ENCODE peak calls at places on chromosomes 1 and 21, in eight cellular contexts. G, W, L, S, Y, Z, K and P are unnamed samples.

GRCh38 chr1:60989745-60990718 is 92.3 kb upstream of the NFIA start:
- DNase-seq in G (no peak), W (peak), L (no peak), S (no peak), Y (no peak), Z (no peak), K (no peak), P (no peak)

GRCh38 chr1:56180806-56181205 is 398.6 kb downstream of the PLPP3 start:
- DNase-seq in G (no peak), W (no peak), L (no peak), S (no peak), Y (no peak), Z (no peak), K (no peak), P (no peak)

GRCh38 chr1:162151900-162152829 is 82.7 kb downstream of the NOS1AP start:
- DNase-seq in G (no peak), W (no peak), L (no peak), S (no peak), Y (peak), Z (no peak), K (peak), P (no peak)

GRCh38 chr1:13965770-13966398 is 265.9 kb downstream of the PRDM2 start:
- DNase-seq in G (peak), W (peak), L (peak), S (no peak), Y (peak), Z (no peak), K (no peak), P (peak)

GRCh38 chr1:3156936-3157335 is 87.9 kb downstream of the PRDM16 start:
- DNase-seq in G (no peak), W (no peak), L (no peak), S (no peak), Y (no peak), Z (no peak), K (no peak), P (no peak)

GRCh38 chr1:158121604-158122254 is 59.0 kb upstream of the CD1D start:
- DNase-seq in G (no peak), W (peak), L (peak), S (no peak), Y (no peak), Z (no peak), K (no peak), P (peak)

GRCh38 chr1:27357281-27358037 is 9.3 kb downstream of the MAP3K6 start:
- DNase-seq in G (peak), W (peak), L (peak), S (no peak), Y (peak), Z (no peak), K (no peak), P (peak)

GRCh38 chr1:159932296-159933285 is 7.3 kb upstream of the TAGLN2 start:
- DNase-seq in G (no peak), W (no peak), L (no peak), S (no peak), Y (no peak), Z (no peak), K (no peak), P (no peak)

GRCh38 chr1:85047472-85048295 is 616 bp downstream of the MCOLN3 start:
- DNase-seq in G (no peak), W (peak), L (peak), S (no peak), Y (no peak), Z (no peak), K (no peak), P (peak)

GRCh38 chr1:10516244-10516643 is 41.5 kb downstream of the PEX14 start:
- DNase-seq in G (no peak), W (no peak), L (no peak), S (no peak), Y (no peak), Z (no peak), K (no peak), P (no peak)

GRCh38 chr1:94286864-94287437 is 49.6 kb upstream of the ARHGAP29 start:
- DNase-seq in G (no peak), W (no peak), L (no peak), S (no peak), Y (peak), Z (no peak), K (no peak), P (no peak)

GRCh38 chr1:40039757-40040510 is 595 bp upstream of the CAP1 start:
- DNase-seq in G (peak), W (peak), L (peak), S (peak), Y (peak), Z (peak), K (peak), P (peak)

GRCh38 chr21:35528109-35529042 is 479.3 kb upstream of the RUNX1 start:
- DNase-seq in G (no peak), W (peak), L (no peak), S (no peak), Y (no peak), Z (no peak), K (no peak), P (peak)

GRCh38 chr1:160224606-160225005 is 19.4 kb downstream of the PEA15 start:
- DNase-seq in G (no peak), W (no peak), L (no peak), S (no peak), Y (no peak), Z (no peak), K (no peak), P (no peak)

GRCh38 chr1:243390315-243390875 is 134.6 kb downstream of the SDCCAG8 start:
- DNase-seq in G (no peak), W (no peak), L (no peak), S (no peak), Y (no peak), Z (no peak), K (no peak), P (no peak)

GRCh38 chr1:80050523-80050922 is 1044.0 kb upstream of the ADGRL4 start:
- DNase-seq in G (no peak), W (no peak), L (no peak), S (no peak), Y (no peak), Z (no peak), K (no peak), P (no peak)

GRCh38 chr1:205536759-205537361 is 32.4 kb downstream of the CDK18 start:
- DNase-seq in G (no peak), W (no peak), L (no peak), S (no peak), Y (peak), Z (no peak), K (no peak), P (peak)

GRCh38 chr21:34511787-34512451 is at the start of gene KCNE1:
- DNase-seq in G (no peak), W (no peak), L (no peak), S (no peak), Y (no peak), Z (no peak), K (no peak), P (no peak)

DNA sequence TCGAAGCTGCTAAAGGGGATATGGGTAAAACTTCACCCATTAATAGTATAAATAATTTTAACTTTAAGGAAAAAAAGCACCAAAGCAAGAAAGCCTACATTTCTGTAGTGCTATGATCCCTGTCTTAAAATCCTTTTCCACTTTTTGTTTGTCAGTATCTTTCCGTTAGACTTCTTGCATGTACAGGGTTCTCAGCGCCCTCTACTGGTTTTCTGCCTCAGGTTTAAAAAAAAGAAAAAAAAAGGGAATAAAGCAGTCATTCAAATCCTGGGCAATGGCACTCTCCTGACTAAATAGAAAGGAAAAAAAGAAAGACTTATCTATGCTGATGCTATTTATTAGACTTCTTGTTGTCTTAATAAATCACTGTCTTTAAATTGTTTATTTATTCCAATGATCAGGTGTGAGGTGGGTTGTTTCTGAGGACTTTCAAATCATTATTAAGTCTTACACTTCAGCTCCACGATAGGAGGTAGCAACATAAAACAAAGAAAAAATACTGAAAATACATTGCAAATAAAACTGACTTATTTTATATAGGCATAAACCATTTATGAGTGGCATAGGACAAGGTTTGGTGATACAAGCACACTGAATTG is 475.4 kb upstream of the NR5A2 start:
- DNase-seq in G (no peak), W (no peak), L (peak), S (no peak), Y (no peak), Z (no peak), K (no peak), P (peak)
- TF ChIP-seq EP300 in G (no peak), W (no peak), L (no peak), S (no peak), Y (no peak), Z (no peak), K (no peak), P (no peak)

GRCh38 chr1:2134232-2134603 is 60.4 kb downstream of the FAAP20 start:
- DNase-seq in G (no peak), W (no peak), L (no peak), S (no peak), Y (no peak), Z (no peak), K (no peak), P (no peak)

GRCh38 chr1:2135866-2136265 is 58.7 kb downstream of the FAAP20 start:
- DNase-seq in G (no peak), W (no peak), L (no peak), S (no peak), Y (no peak), Z (no peak), K (no peak), P (no peak)

GRCh38 chr1:2136386-2136821 is 58.2 kb downstream of the FAAP20 start:
- DNase-seq in G (no peak), W (no peak), L (no peak), S (no peak), Y (no peak), Z (no peak), K (no peak), P (no peak)

GRCh38 chr1:2134604-2135307 is 59.8 kb downstream of the FAAP20 start:
- DNase-seq in G (no peak), W (peak), L (no peak), S (no peak), Y (no peak), Z (no peak), K (no peak), P (no peak)

DNA sequence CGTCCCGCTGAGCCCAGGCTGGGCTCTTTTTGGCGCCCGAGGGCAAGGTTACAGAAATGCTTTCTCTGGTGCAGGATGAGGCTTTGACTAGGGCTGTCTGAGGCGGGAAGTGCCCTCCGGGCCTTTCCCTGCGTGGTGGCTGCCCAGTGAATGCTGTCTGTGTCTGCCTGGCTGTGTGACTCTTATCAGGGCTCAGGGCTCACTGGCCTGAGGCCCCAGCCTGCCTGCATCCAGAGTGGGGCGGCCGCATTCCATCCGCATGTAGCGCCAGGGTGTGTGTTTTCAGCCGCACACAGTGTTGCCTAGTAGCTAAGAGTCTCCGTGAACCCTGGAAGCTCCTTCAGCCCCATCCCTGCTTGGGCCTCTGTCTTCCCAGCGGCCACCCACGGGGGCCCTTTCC is 59.1 kb downstream of the FAAP20 start:
- DNase-seq in G (no peak), W (peak), L (no peak), S (no peak), Y (peak), Z (no peak), K (no peak), P (peak)
- TF ChIP-seq EP300 in G (no peak), W (no peak), L (no peak), S (no peak), Y (no peak), Z (no peak), K (peak), P (no peak)

GRCh38 chr1:232046531-232047283 is 420.1 kb downstream of the DISC1 start:
- DNase-seq in G (no peak), W (no peak), L (no peak), S (no peak), Y (no peak), Z (no peak), K (no peak), P (no peak)

GRCh38 chr1:232044728-232045127 is 418.1 kb downstream of the DISC1 start:
- DNase-seq in G (no peak), W (no peak), L (no peak), S (no peak), Y (no peak), Z (peak), K (no peak), P (no peak)

GRCh38 chr1:232045134-232045533 is 418.5 kb downstream of the DISC1 start:
- DNase-seq in G (no peak), W (no peak), L (no peak), S (no peak), Y (no peak), Z (peak), K (no peak), P (no peak)

GRCh38 chr1:232047473-232047872 is 420.9 kb downstream of the DISC1 start:
- DNase-seq in G (no peak), W (no peak), L (no peak), S (no peak), Y (no peak), Z (no peak), K (no peak), P (no peak)

DNA sequence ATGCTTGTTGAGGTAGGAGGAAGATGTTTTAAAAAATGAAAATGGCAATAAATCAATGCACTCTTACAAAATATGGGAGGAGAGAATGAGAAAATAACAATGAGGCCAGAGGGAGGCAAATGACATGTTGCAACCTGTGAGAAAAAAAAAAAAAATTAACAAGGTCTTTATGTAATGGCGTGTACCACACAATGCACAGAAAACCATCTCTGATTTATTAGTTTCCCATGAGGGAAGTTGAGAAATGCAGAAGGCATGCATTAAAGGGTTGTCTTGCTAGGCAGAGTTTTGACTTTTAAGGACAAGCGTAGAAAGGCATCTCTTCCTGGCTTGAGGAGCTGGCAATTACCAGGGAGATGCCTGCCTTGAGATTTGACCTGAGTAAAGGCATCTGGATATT is 419.0 kb downstream of the DISC1 start:
- DNase-seq in G (no peak), W (no peak), L (no peak), S (no peak), Y (no peak), Z (no peak), K (no peak), P (no peak)
- TF ChIP-seq EP300 in G (no peak), W (no peak), L (no peak), S (no peak), Y (no peak), Z (no peak), K (no peak), P (no peak)

GRCh38 chr1:59288046-59288445 is 8.8 kb upstream of the FGGY start:
- DNase-seq in G (no peak), W (no peak), L (no peak), S (no peak), Y (no peak), Z (no peak), K (no peak), P (no peak)

GRCh38 chr1:59292557-59292956 is 4.3 kb upstream of the FGGY start:
- DNase-seq in G (no peak), W (no peak), L (no peak), S (peak), Y (peak), Z (no peak), K (no peak), P (peak)

GRCh38 chr1:59289570-59289969 is 7.3 kb upstream of the FGGY start:
- DNase-seq in G (no peak), W (no peak), L (no peak), S (no peak), Y (no peak), Z (no peak), K (no peak), P (no peak)

GRCh38 chr1:59291566-59291965 is 5.3 kb upstream of the FGGY start:
- DNase-seq in G (no peak), W (no peak), L (no peak), S (no peak), Y (no peak), Z (no peak), K (no peak), P (no peak)

GRCh38 chr1:59290173-59290954 is 6.5 kb upstream of the FGGY start:
- DNase-seq in G (peak), W (no peak), L (peak), S (no peak), Y (peak), Z (no peak), K (no peak), P (peak)
- TF ChIP-seq EP300 in G (no peak), W (no peak), L (no peak), S (no peak), Y (no peak), Z (no peak), K (no peak), P (no peak)

GRCh38 chr21:31557956-31558838 is 101.3 kb upstream of the SOD1 start:
- DNase-seq in G (no peak), W (peak), L (no peak), S (no peak), Y (no peak), Z (no peak), K (no peak), P (peak)
- TF ChIP-seq EP300 in G (no peak), W (no peak), L (no peak), S (no peak), Y (no peak), Z (no peak), K (no peak), P (no peak)

GRCh38 chr1:235735630-235736029 is 86.0 kb upstream of the GNG4 start:
- DNase-seq in G (no peak), W (no peak), L (no peak), S (no peak), Y (no peak), Z (no peak), K (no peak), P (no peak)
- TF ChIP-seq EP300 in G (no peak), W (no peak), L (no peak), S (no peak), Y (no peak), Z (no peak), K (no peak), P (no peak)

GRCh38 chr1:50417487-50417886 is 5.8 kb downstream of the DMRTA2 start:
- DNase-seq in G (no peak), W (no peak), L (no peak), S (no peak), Y (no peak), Z (no peak), K (no peak), P (no peak)
- TF ChIP-seq EP300 in G (no peak), W (no peak), L (no peak), S (no peak), Y (no peak), Z (no peak), K (no peak), P (no peak)